ENCODE peak calls at places on chromosome 15, in nine cellular contexts. B is fibroblast of pulmonary artery, R is left ventricle myocardium inferior, O is lower leg skin, P is SK-N-SH, G is uterus, D is Caco-2, Q is adrenal gland, J is mesothelial cell of epicardium. U is an unnamed sample.

GRCh38 chr15:80695099-80695910 is at the start of gene ABHD17C:
- DNase-seq in B (peak; percentile 63), G (peak; percentile 59), R (peak; percentile 67), D (peak; percentile 43), Q (peak; percentile 64), J (peak; percentile 42), P (peak; percentile 92), O (peak; percentile 89), U (peak; percentile 50)

GRCh38 chr15:70435369-70435768 is 328.0 kb downstream of the UACA start:
- DNase-seq in P (no peak), J (no peak), Q (no peak), R (no peak), O (no peak), D (no peak), B (no peak), G (no peak), U (no peak)

GRCh38 chr15:62901916-62902554 is 140.5 kb upstream of the TPM1 start:
- DNase-seq in O (no peak), P (no peak), Q (no peak), D (no peak), G (no peak), B (no peak), J (no peak), R (no peak), U (no peak)

GRCh38 chr15:90561344-90562244 is 31.9 kb downstream of the CRTC3 start:
- DNase-seq in J (no peak), B (peak; percentile 70), O (no peak), P (no peak), R (no peak), D (no peak), G (peak; percentile 30), Q (no peak), U (no peak)

GRCh38 chr15:90895571-90896117 is 7.5 kb upstream of the MAN2A2 start:
- DNase-seq in O (no peak), J (no peak), P (peak; percentile 86), Q (peak; percentile 67), G (no peak), R (no peak), B (peak; percentile 12), D (no peak), U (peak; percentile 15)

GRCh38 chr15:99307735-99308134 is 56.5 kb downstream of the LRRC28 start:
- DNase-seq in Q (no peak), O (no peak), D (no peak), G (no peak), R (no peak), B (peak; percentile 9), P (no peak), J (no peak), U (no peak)

GRCh38 chr15:25422021-25422420 is 16.8 kb downstream of the UBE3A start:
- DNase-seq in R (no peak), B (no peak), D (no peak), G (no peak), Q (no peak), O (no peak), P (peak; percentile 11), J (no peak), U (no peak)

GRCh38 chr15:99631256-99631655 is 65.5 kb downstream of the MEF2A start:
- DNase-seq in Q (no peak), B (no peak), J (no peak), R (no peak), P (no peak), O (no peak), G (no peak), D (no peak), U (no peak)

GRCh38 chr15:70829366-70830166 is 24.4 kb downstream of the LARP6 start:
- DNase-seq in J (no peak), D (no peak), R (no peak), G (no peak), Q (no peak), O (no peak), P (no peak), B (no peak), U (no peak)

GRCh38 chr15:62495670-62496328 is 330.7 kb upstream of the C2CD4B start:
- DNase-seq in P (peak; percentile 49), O (no peak), R (peak; percentile 36), Q (peak; percentile 55), G (peak; percentile 73), B (peak; percentile 80), J (no peak), D (no peak), U (no peak)

GRCh38 chr15:28094732-28095521 is 4.2 kb downstream of the OCA2 start:
- DNase-seq in R (no peak), G (no peak), B (no peak), D (no peak), P (peak; percentile 77), O (peak; percentile 91), J (no peak), Q (peak; percentile 33), U (no peak)

GRCh38 chr15:43920815-43921214 is 94.0 kb downstream of the WDR76 start:
- DNase-seq in O (no peak), J (no peak), B (no peak), G (no peak), R (no peak), P (no peak), Q (no peak), D (no peak), U (no peak)

GRCh38 chr15:37140531-37141053 is 40.2 kb upstream of the MEIS2 start:
- DNase-seq in B (peak; percentile 31), Q (no peak), R (no peak), D (no peak), J (no peak), O (no peak), G (no peak), P (no peak), U (no peak)

GRCh38 chr15:76470691-76471090 is 134.1 kb downstream of the ISL2 start:
- DNase-seq in G (no peak), P (no peak), B (peak; percentile 9), D (no peak), R (no peak), Q (no peak), O (no peak), J (no peak), U (no peak)

GRCh38 chr15:75209289-75209676 is 7.6 kb downstream of the C15orf39 start:
- DNase-seq in Q (no peak), P (no peak), O (no peak), R (no peak), G (no peak), J (no peak), D (no peak), B (no peak), U (no peak)

GRCh38 chr15:64430000-64430735 is 30.2 kb upstream of the ZNF609 start:
- DNase-seq in R (no peak), O (no peak), Q (peak; percentile 11), B (peak; percentile 96), J (no peak), D (no peak), G (peak; percentile 68), P (no peak), U (no peak)

GRCh38 chr15:36230741-36231140 is 348.7 kb upstream of the CDIN1 start:
- DNase-seq in Q (no peak), R (no peak), P (no peak), D (no peak), B (no peak), G (no peak), O (no peak), J (no peak), U (no peak)

GRCh38 chr15:63050737-63051700 is 8.5 kb downstream of the TPM1 start:
- DNase-seq in R (no peak), G (no peak), D (no peak), J (no peak), Q (no peak), B (peak; percentile 79), P (no peak), O (no peak), U (no peak)

GRCh38 chr15:88638626-88639372 is at the start of gene ISG20:
- DNase-seq in D (peak; percentile 96), R (peak; percentile 83), O (peak; percentile 98), B (peak; percentile 99), G (peak; percentile 95), J (peak; percentile 48), Q (peak; percentile 97), P (peak; percentile 50), U (peak; percentile 31)
- TF ChIP-seq CTCF in D (peak; percentile 34), R (peak; percentile 48), O (no peak), B (peak; percentile 47), G (peak; percentile 70), J (no peak), Q (peak; percentile 34), P (peak; percentile 44), U (no peak)

GRCh38 chr15:77796046-77796729 is 163.5 kb upstream of the LINGO1 start:
- DNase-seq in R (no peak), G (no peak), O (no peak), P (no peak), J (no peak), Q (no peak), B (no peak), D (no peak), U (no peak)
- TF ChIP-seq CTCF in R (no peak), G (no peak), O (no peak), P (no peak), J (no peak), Q (no peak), B (no peak), D (no peak), U (no peak)

GRCh38 chr15:41510728-41511127 is 2.9 kb downstream of the LTK start:
- DNase-seq in R (no peak), D (no peak), J (no peak), G (no peak), Q (no peak), P (no peak), B (no peak), O (no peak), U (no peak)
- TF ChIP-seq CTCF in R (no peak), D (no peak), J (no peak), G (no peak), Q (no peak), P (no peak), B (no peak), O (no peak), U (no peak)

GRCh38 chr15:23069496-23070166 is 30.3 kb upstream of the TUBGCP5 start:
- DNase-seq in B (no peak), Q (no peak), D (no peak), J (no peak), G (no peak), P (peak; percentile 51), R (no peak), O (peak; percentile 48), U (no peak)
- TF ChIP-seq CTCF in B (peak; percentile 5), Q (no peak), D (peak; percentile 18), J (no peak), G (no peak), P (peak; percentile 41), R (peak; percentile 14), O (no peak), U (no peak)

GRCh38 chr15:65839354-65839901 is 29.9 kb upstream of the RAB11A start:
- DNase-seq in O (no peak), B (no peak), J (no peak), P (no peak), Q (no peak), D (no peak), G (no peak), R (no peak), U (no peak)
- TF ChIP-seq CTCF in O (no peak), B (no peak), J (no peak), P (no peak), Q (no peak), D (no peak), G (no peak), R (no peak), U (no peak)